ENCODE peak calls at places on chromosome 11, in four cellular contexts. M is AG08395, N is skeletal muscle cell, K is cardiac fibroblast. X is an unnamed sample.

GRCh38 chr11:107307991-107308390 is 149.6 kb downstream of the CWF19L2 start:
- DNase-seq in K (no peak), M (no peak), N (no peak), X (no peak)

GRCh38 chr11:88484873-88485621 is 147.5 kb upstream of the CTSC start:
- DNase-seq in K (peak), M (no peak), N (no peak), X (peak)

GRCh38 chr11:33743291-33743690 is 7.1 kb upstream of the CD59 start:
- DNase-seq in N (no peak), M (no peak), K (no peak), X (no peak)

GRCh38 chr11:110112457-110112856 is 19.3 kb downstream of the ZC3H12C start:
- DNase-seq in K (no peak), N (no peak), M (no peak), X (no peak)

GRCh38 chr11:126212089-126212660 is 593 bp downstream of the FAM118B start:
- DNase-seq in M (peak), N (no peak), K (peak), X (peak)

GRCh38 chr11:124070906-124071621 is 29.9 kb upstream of the OR10G7 start:
- DNase-seq in K (peak), M (peak), N (peak), X (peak)

GRCh38 chr11:69251639-69252493 is 42.1 kb upstream of the MYEOV start:
- DNase-seq in N (no peak), K (no peak), M (no peak), X (no peak)

GRCh38 chr11:38323961-38324761 is 1726.1 kb upstream of the RAG2 start:
- DNase-seq in M (no peak), K (no peak), N (no peak), X (no peak)

GRCh38 chr11:46736615-46737014 is 17.6 kb downstream of the F2 start:
- DNase-seq in K (no peak), N (no peak), M (peak), X (no peak)

GRCh38 chr11:25317221-25317620 is 820.4 kb downstream of the LUZP2 start:
- DNase-seq in K (no peak), M (no peak), N (no peak), X (no peak)

GRCh38 chr11:34068098-34068497 is 16.6 kb downstream of the CAPRIN1 start:
- DNase-seq in M (no peak), K (peak), N (no peak), X (no peak)

GRCh38 chr11:123356539-123356938 is 73.5 kb upstream of the GRAMD1B start:
- DNase-seq in N (no peak), M (no peak), K (no peak), X (no peak)

GRCh38 chr11:75160328-75160757 is 9.4 kb downstream of the SLCO2B1 start:
- DNase-seq in M (no peak), K (no peak), N (no peak), X (no peak)

GRCh38 chr11:116852261-116853125 is 15.1 kb upstream of the APOA1 start:
- DNase-seq in M (peak), N (no peak), K (peak), X (peak)

GRCh38 chr11:204587-205109 is 2.6 kb downstream of the BET1L start:
- DNase-seq in N (no peak), K (no peak), M (no peak), X (no peak)

GRCh38 chr11:69475866-69476714 is 5.4 kb upstream of the LINC01488 start:
- DNase-seq in N (no peak), M (no peak), K (no peak), X (no peak)

GRCh38 chr11:65468874-65469333 is 29.9 kb upstream of the MALAT1 start:
- DNase-seq in N (no peak), K (peak), M (peak), X (no peak)

GRCh38 chr11:12893787-12894672 is 115.1 kb upstream of the RASSF10 start:
- DNase-seq in N (no peak), K (peak), M (peak), X (peak)

GRCh38 chr11:116460156-116460965 is 312.4 kb downstream of the BUD13 start:
- DNase-seq in N (no peak), K (no peak), M (no peak), X (no peak)

GRCh38 chr11:455566-456147 is 5.6 kb downstream of the PTDSS2 start:
- DNase-seq in M (no peak), K (no peak), N (no peak), X (no peak)

GRCh38 chr11:93131709-93132108 is 66.1 kb downstream of the SLC36A4 start:
- DNase-seq in K (no peak), M (no peak), N (no peak), X (no peak)

GRCh38 chr11:47183031-47183856 is 3.0 kb downstream of the PACSIN3 start:
- DNase-seq in M (no peak), K (no peak), N (no peak), X (no peak)

GRCh38 chr11:32161293-32161692 is 70.4 kb downstream of the RCN1 start:
- DNase-seq in N (no peak), K (no peak), M (no peak), X (no peak)

GRCh38 chr11:79025622-79026021 is 415.2 kb downstream of the TENM4 start:
- DNase-seq in M (no peak), K (peak), N (no peak), X (no peak)

GRCh38 chr11:47271961-47272661 is 2.2 kb downstream of the MADD start:
- DNase-seq in M (no peak), N (no peak), K (no peak), X (no peak)

GRCh38 chr11:5696210-5696609 is 6.6 kb downstream of the TRIM22 start:
- DNase-seq in N (no peak), M (no peak), K (no peak), X (no peak)

GRCh38 chr11:84719935-84720577 is 907.1 kb downstream of the DLG2 start:
- DNase-seq in M (no peak), K (no peak), N (no peak), X (no peak)

GRCh38 chr11:2837096-2837601 is 48.4 kb downstream of the CDKN1C start:
- DNase-seq in K (peak), N (no peak), M (peak), X (peak)

GRCh38 chr11:126963115-126963514 is 37.5 kb downstream of the KIRREL3 start:
- DNase-seq in M (no peak), K (no peak), N (no peak), X (no peak)

X was measured in HFFc6.